ENCODE peak calls at places on chromosomes 11 and 22, in seven cellular contexts. U, M, R, Z, N, D and X are unnamed samples.

GRCh38 chr22:25704701-25705100 is 37.3 kb upstream of the MYO18B start:
- DNase-seq in U (no peak), M (peak), R (no peak), Z (no peak), N (no peak), D (no peak), X (no peak)

GRCh38 chr11:112958670-112959069 is 2.5 kb upstream of the NCAM1 start:
- DNase-seq in U (no peak), M (no peak), R (peak), Z (no peak), N (no peak), D (no peak), X (no peak)

GRCh38 chr11:10568486-10568941 is at the start of gene LYVE1:
- DNase-seq in U (no peak), M (no peak), R (no peak), Z (no peak), N (no peak), D (no peak), X (no peak)

GRCh38 chr11:9747816-9748215 is 83.9 kb downstream of the SWAP70 start:
- DNase-seq in U (no peak), M (no peak), R (no peak), Z (no peak), N (no peak), D (no peak), X (no peak)

GRCh38 chr11:5289696-5290095 is 12.1 kb downstream of the OR51B4 start:
- DNase-seq in U (peak), M (no peak), R (no peak), Z (no peak), N (no peak), D (no peak), X (no peak)

GRCh38 chr22:39662677-39663034 is 92.1 kb downstream of the CACNA1I start:
- DNase-seq in U (no peak), M (no peak), R (no peak), Z (no peak), N (no peak), D (no peak), X (no peak)

GRCh38 chr11:80462211-80462610 is 1021.4 kb upstream of the TENM4 start:
- DNase-seq in U (no peak), M (no peak), R (no peak), Z (no peak), N (no peak), D (no peak), X (no peak)

GRCh38 chr22:31155425-31155824 is 4.6 kb upstream of the RNF185 start:
- DNase-seq in U (peak), M (no peak), R (no peak), Z (no peak), N (no peak), D (no peak), X (no peak)

GRCh38 chr11:78417175-78417887 is at the start of gene GAB2:
- DNase-seq in U (no peak), M (no peak), R (no peak), Z (no peak), N (peak), D (peak), X (no peak)

GRCh38 chr11:111370902-111371578 is 8.0 kb downstream of the POU2AF1 start:
- DNase-seq in U (no peak), M (no peak), R (no peak), Z (no peak), N (no peak), D (no peak), X (no peak)

GRCh38 chr11:67401495-67402191 is at the start of gene PPP1CA:
- DNase-seq in U (peak), M (peak), R (peak), Z (peak), N (peak), D (peak), X (peak)

GRCh38 chr11:56961609-56962008 is 27.1 kb upstream of the OR5AK2 start:
- DNase-seq in U (no peak), M (no peak), R (no peak), Z (no peak), N (no peak), D (no peak), X (no peak)

GRCh38 chr11:10452211-10452767 is 2.8 kb upstream of the AMPD3 start:
- DNase-seq in U (peak), M (no peak), R (no peak), Z (no peak), N (no peak), D (no peak), X (no peak)

GRCh38 chr11:16782226-16782919 is 43.9 kb downstream of the C11orf58 start:
- DNase-seq in U (no peak), M (no peak), R (no peak), Z (no peak), N (no peak), D (no peak), X (no peak)

GRCh38 chr11:110501428-110501827 is 71.7 kb downstream of the FDX1 start:
- DNase-seq in U (no peak), M (no peak), R (no peak), Z (no peak), N (no peak), D (no peak), X (no peak)

GRCh38 chr11:31671681-31672080 is 139.4 kb downstream of the PAX6 start:
- DNase-seq in U (no peak), M (no peak), R (no peak), Z (no peak), N (no peak), D (no peak), X (no peak)

GRCh38 chr22:23055448-23056179 is 14.7 kb upstream of the GNAZ start:
- DNase-seq in U (no peak), M (no peak), R (no peak), Z (no peak), N (no peak), D (no peak), X (no peak)

GRCh38 chr11:102527701-102528100 is 2.8 kb downstream of the MMP7 start:
- DNase-seq in U (no peak), M (no peak), R (no peak), Z (no peak), N (no peak), D (no peak), X (no peak)

GRCh38 chr11:12455938-12456337 is 78.6 kb downstream of the PARVA start:
- DNase-seq in U (peak), M (no peak), R (no peak), Z (no peak), N (no peak), D (no peak), X (no peak)

GRCh38 chr22:23823331-23823791 is 15.4 kb downstream of the DERL3 start:
- DNase-seq in U (no peak), M (no peak), R (no peak), Z (no peak), N (no peak), D (no peak), X (no peak)

GRCh38 chr11:113261709-113262475 is 52.5 kb upstream of the TTC12 start:
- DNase-seq in U (peak), M (no peak), R (no peak), Z (no peak), N (no peak), D (no peak), X (no peak)

GRCh38 chr11:8867035-8867434 is 44.0 kb upstream of the AKIP1 start:
- DNase-seq in U (peak), M (no peak), R (no peak), Z (no peak), N (no peak), D (no peak), X (no peak)

GRCh38 chr22:48405741-48406140 is 1421.9 kb downstream of the BRD1 start:
- DNase-seq in U (no peak), M (no peak), R (peak), Z (no peak), N (no peak), D (no peak), X (no peak)

GRCh38 chr22:19422440-19423301 is 8.9 kb downstream of the HIRA start:
- DNase-seq in U (no peak), M (no peak), R (no peak), Z (no peak), N (no peak), D (no peak), X (no peak)

GRCh38 chr22:19423906-19424500 is 7.5 kb downstream of the HIRA start:
- DNase-seq in U (no peak), M (no peak), R (no peak), Z (no peak), N (no peak), D (no peak), X (no peak)

GRCh38 chr22:19419464-19420178 is 11.9 kb downstream of the HIRA start:
- DNase-seq in U (peak), M (peak), R (no peak), Z (no peak), N (no peak), D (no peak), X (no peak)

GRCh38 chr22:19419086-19419463 is 12.5 kb downstream of the HIRA start:
- DNase-seq in U (no peak), M (no peak), R (no peak), Z (no peak), N (no peak), D (no peak), X (no peak)

GRCh38 chr22:19420321-19420720 is 11.2 kb downstream of the HIRA start:
- DNase-seq in U (no peak), M (no peak), R (no peak), Z (no peak), N (no peak), D (no peak), X (no peak)
- TF ChIP-seq CTCF in U (no peak), M (no peak), R (no peak), Z (no peak), N (no peak), D (no peak), X (no peak)

DNA sequence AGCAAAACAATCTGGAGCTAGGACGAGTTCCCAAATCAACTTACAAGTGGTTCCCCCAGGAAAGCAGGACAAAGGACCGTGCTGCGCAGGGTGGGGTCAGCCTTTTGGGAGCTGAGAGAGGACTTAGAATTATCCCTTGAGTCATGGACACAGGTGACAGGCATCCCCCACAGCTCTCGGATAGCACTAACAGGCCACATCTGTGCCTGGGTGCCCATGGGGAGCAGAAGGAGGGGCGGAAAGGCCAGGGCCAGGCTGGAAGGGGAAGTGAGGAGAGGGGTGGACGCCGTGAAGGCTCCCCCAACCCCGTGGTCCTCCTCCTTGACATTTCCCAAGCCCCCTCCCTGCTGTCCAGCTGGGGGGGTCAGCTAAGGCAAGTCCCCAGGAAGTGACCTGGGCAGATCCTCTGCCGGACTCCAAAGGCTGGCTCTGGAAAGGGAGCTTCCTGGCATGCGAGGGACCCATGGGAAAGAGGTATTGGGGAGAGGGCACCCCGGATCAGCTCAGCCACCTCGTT is 31.6 kb upstream of the A4GALT start:
- DNase-seq in U (no peak), M (peak), R (no peak), Z (no peak), N (no peak), D (no peak), X (no peak)
- TF ChIP-seq CTCF in U (no peak), M (no peak), R (no peak), Z (no peak), N (no peak), D (no peak), X (no peak)

GRCh38 chr11:119094816-119095065 is 6.9 kb downstream of the DPAGT1 start:
- DNase-seq in U (peak), M (peak), R (no peak), Z (no peak), N (peak), D (peak), X (peak)
- TF ChIP-seq CTCF in U (peak), M (peak), R (peak), Z (peak), N (peak), D (peak), X (peak)

GRCh38 chr22:21098099-21098671 is 52.4 kb downstream of the LRRC74B start:
- DNase-seq in U (no peak), M (no peak), R (no peak), Z (peak), N (no peak), D (no peak), X (no peak)
- TF ChIP-seq CTCF in U (no peak), M (no peak), R (no peak), Z (peak), N (no peak), D (no peak), X (no peak)

DNA sequence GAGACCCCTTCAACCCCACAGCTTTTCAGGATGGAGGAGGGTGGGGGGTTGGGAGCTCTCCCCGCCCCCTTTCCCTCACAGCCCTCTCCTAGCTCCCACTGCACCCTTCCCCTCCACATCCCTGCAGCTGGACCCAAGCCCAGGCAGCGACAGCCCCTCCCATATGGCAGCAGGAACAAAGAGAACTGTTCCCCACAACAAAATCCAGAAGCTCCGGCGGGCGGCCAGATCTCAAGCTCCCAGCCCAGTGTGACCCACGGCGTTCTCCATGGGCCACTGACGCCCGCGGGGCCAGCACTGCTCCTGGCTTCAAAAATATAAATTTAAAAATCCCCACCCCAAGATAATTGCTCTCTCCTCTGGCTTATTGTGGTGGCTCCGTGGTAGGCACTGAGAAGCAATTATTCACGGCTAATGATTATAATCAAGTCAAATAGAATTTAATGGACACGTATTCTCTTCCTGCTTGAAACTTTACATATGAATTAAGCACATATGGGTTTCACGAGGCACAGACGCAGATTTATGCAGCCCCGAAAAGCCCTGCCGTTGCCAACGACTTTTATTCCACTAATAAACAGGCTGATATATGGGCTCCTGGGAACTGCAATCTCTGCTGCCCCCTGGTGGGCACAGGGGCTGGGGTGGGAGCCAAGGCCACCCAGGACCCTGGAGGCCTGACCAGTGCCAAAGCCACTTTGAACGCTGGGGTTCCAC is 17.6 kb downstream of the MACROD1 start:
- DNase-seq in U (peak), M (peak), R (peak), Z (peak), N (peak), D (peak), X (peak)
- TF ChIP-seq CTCF in U (peak), M (peak), R (peak), Z (peak), N (peak), D (peak), X (peak)

DNA sequence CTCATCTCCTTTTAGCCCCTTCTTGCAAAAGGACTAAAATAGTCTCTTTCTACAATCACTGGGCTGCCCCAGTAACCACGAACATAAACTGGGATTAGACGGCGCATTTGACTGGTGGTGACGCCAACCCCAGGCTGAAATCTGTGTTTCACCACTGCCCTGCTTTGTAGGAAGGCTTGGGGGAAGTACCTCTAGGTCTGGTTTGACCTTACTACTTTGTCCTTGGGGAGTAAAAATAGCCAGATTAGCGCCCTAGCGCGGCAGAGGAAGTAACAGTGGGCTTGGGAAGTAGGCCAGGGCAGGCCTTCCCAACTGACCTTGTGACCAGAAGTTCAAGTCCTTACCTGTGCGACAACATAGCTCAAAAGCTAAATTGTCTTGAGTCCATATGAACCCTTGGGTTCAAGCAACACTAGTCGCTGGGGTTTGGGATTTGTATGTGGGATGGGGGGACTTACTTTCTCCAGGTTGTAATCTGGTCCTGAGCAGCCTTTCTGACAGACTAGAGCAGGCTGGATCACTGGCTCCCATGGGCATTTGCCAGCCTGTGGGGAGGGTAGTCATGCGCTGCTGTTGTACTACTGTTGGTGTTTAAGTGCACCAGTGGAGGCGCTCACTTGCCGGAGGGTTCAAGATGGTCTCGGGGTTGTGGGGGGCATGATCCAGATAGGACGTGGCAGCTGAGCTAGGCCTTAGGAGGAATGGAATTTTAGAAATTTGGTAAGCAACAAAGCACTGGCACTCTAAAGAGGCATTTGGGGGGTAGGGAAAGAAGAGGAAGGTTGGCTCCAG is 953 bp upstream of the PACS1 start:
- DNase-seq in U (peak), M (peak), R (peak), Z (no peak), N (no peak), D (no peak), X (peak)
- TF ChIP-seq CTCF in U (peak), M (peak), R (peak), Z (no peak), N (no peak), D (no peak), X (no peak)